ENCODE peak calls at places on chromosome 10, in seven cellular contexts. G is GM23338, J is hepatocyte, E is HCT116, N is SK-N-SH, Q is neural progenitor cell, L is PC-3. O is an unnamed sample.

GRCh38 chr10:12492016-12492415 is 142.7 kb downstream of the CAMK1D start:
- DNase-seq in G (no peak), J (no peak), E (no peak), N (no peak), Q (no peak), L (no peak), O (no peak)

GRCh38 chr10:11177926-11178453 is 160.3 kb downstream of the CELF2 start:
- DNase-seq in G (no peak), J (no peak), E (no peak), N (no peak), Q (peak; percentile 34), L (no peak), O (no peak)

GRCh38 chr10:22823109-22823508 is 104.7 kb upstream of the ARMC3 start:
- DNase-seq in G (no peak), J (peak; percentile 66), E (peak; percentile 95), N (no peak), Q (no peak), L (peak; percentile 90), O (no peak)

GRCh38 chr10:43966571-43966965 is 317.9 kb upstream of the ZNF32 start:
- DNase-seq in G (no peak), J (no peak), E (no peak), N (no peak), Q (no peak), L (no peak), O (no peak)

GRCh38 chr10:13206546-13207443 is 27.4 kb downstream of the UCMA start:
- DNase-seq in G (peak; percentile 58), J (peak; percentile 61), E (peak; percentile 13), N (peak; percentile 44), Q (peak; percentile 38), L (peak; percentile 9), O (peak; percentile 34)

GRCh38 chr10:36254191-36254590 is 612.1 kb upstream of the FZD8 start:
- DNase-seq in G (no peak), J (no peak), E (no peak), N (no peak), Q (no peak), L (peak; percentile 75), O (no peak)

GRCh38 chr10:80964955-80965614 is 427.4 kb downstream of the SH2D4B start:
- DNase-seq in G (no peak), J (no peak), E (no peak), N (no peak), Q (no peak), L (no peak), O (peak; percentile 2)

GRCh38 chr10:122847782-122848604 is 2.3 kb upstream of the CUZD1 start:
- DNase-seq in G (no peak), J (no peak), E (no peak), N (no peak), Q (no peak), L (no peak), O (peak; percentile 5)

GRCh38 chr10:22133640-22134624 is 83.9 kb downstream of the EBLN1 start:
- DNase-seq in G (no peak), J (peak; percentile 16), E (no peak), N (peak; percentile 77), Q (no peak), L (no peak), O (peak; percentile 56)

GRCh38 chr10:131251146-131251541 is 60.4 kb downstream of the TCERG1L start:
- DNase-seq in G (no peak), J (no peak), E (no peak), N (no peak), Q (peak; percentile 38), L (no peak), O (no peak)

GRCh38 chr10:14879055-14879800 is 562 bp downstream of the SUV39H2 start:
- DNase-seq in G (peak; percentile 52), J (peak; percentile 36), E (no peak), N (no peak), Q (peak; percentile 60), L (no peak), O (peak; percentile 60)

GRCh38 chr10:84076540-84077195 is 62.6 kb upstream of the GHITM start:
- DNase-seq in G (peak; percentile 68), J (peak; percentile 29), E (no peak), N (no peak), Q (peak; percentile 11), L (no peak), O (peak; percentile 31)

GRCh38 chr10:43218951-43219837 is 47.7 kb downstream of the RASGEF1A start:
- DNase-seq in G (no peak), J (no peak), E (no peak), N (peak; percentile 76), Q (no peak), L (no peak), O (no peak)

GRCh38 chr10:116796910-116797513 is 52.3 kb upstream of the ENO4 start:
- DNase-seq in G (peak; percentile 95), J (peak; percentile 90), E (peak; percentile 65), N (peak; percentile 87), Q (peak; percentile 92), L (peak; percentile 74), O (peak; percentile 72)

GRCh38 chr10:94292448-94293118 is 70.2 kb downstream of the NOC3L start:
- DNase-seq in G (no peak), J (no peak), E (no peak), N (no peak), Q (no peak), L (peak; percentile 51), O (no peak)

GRCh38 chr10:102389894-102390293 is 5.6 kb upstream of the NFKB2 start:
- DNase-seq in G (no peak), J (no peak), E (no peak), N (no peak), Q (no peak), L (no peak), O (no peak)

GRCh38 chr10:47240173-47240572 is 59.8 kb upstream of the GDF10 start:
- DNase-seq in G (no peak), J (no peak), E (no peak), N (no peak), Q (peak; percentile 18), L (no peak), O (no peak)

GRCh38 chr10:608331-609265 is 80.9 kb downstream of the DIP2C start:
- DNase-seq in G (no peak), J (no peak), E (no peak), N (no peak), Q (no peak), L (no peak), O (no peak)

GRCh38 chr10:92208736-92209135 is 82.1 kb downstream of the CPEB3 start:
- DNase-seq in G (no peak), J (no peak), E (no peak), N (no peak), Q (no peak), L (peak; percentile 43), O (no peak)
- TF ChIP-seq EZH2phosphoT487 in G (no peak), J (no peak), E (no peak), N (no peak), Q (no peak), L (no peak), O (no peak)

DNA sequence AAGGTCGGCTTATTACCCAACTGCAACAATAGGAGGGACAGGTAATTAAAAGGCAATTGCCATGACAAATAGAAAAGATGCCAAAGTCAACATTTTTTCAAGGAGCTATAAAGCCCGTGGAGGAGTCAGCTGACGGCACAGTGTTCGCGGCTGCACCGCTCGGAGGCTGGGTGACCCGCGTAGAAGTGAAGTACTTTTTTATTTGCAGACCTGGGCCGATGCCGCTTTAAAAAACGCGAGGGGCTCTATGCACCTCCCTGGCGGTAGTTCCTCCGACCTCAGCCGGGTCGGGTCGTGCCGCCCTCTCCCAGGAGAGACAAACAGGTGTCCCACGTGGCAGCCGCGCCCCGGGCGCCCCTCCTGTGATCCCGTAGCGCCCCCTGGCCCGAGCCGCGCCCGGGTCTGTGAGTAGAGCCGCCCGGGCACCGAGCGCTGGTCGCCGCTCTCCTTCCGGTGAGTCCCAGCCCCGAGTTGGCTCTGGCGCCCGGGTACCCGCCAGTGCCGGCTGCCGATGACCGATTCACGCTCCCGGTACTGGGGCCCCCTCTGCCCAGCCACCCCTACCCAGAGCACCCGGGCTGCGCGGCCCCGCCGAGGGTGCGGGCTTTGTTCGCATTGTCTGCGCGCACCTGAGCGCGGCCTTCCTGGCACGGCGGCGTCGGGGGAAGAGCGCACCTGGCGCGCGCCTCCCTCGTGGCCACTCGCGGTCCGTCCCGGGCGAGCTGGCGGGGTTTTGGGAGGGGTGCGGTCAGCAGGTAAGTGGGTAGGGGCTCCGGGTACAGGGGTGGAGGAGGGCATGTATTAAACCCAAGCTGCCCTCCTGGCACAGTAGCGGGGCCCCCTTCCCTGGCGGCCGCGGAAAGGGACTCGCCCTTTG is at the start of gene VWA2:
- DNase-seq in G (peak; percentile 77), J (peak; percentile 80), E (no peak), N (no peak), Q (peak; percentile 76), L (no peak), O (peak; percentile 23)
- TF ChIP-seq CTCF in G (peak; percentile 23), J (peak; percentile 42), E (no peak), N (no peak), Q (peak; percentile 51), L (no peak), O (no peak)

GRCh38 chr10:60892571-60892970 is 51.4 kb downstream of the RHOBTB1 start:
- DNase-seq in G (no peak), J (no peak), E (no peak), N (no peak), Q (no peak), L (no peak), O (no peak)
- H3K27ac ChIP-seq in G (no peak overlapping the region), J (no peak overlapping the region), E (no peak overlapping the region), N (no peak overlapping the region), Q (no peak overlapping the region), L (no peak overlapping the region), O (no peak overlapping the region)

GRCh38 chr10:75260990-75261389 is 25.2 kb upstream of the COMTD1 start:
- DNase-seq in G (no peak), J (no peak), E (no peak), N (no peak), Q (no peak), L (no peak), O (no peak)

GRCh38 chr10:75265856-75266255 is 30.1 kb upstream of the COMTD1 start:
- DNase-seq in G (no peak), J (no peak), E (no peak), N (no peak), Q (no peak), L (no peak), O (no peak)

GRCh38 chr10:75263806-75264205 is 28.0 kb upstream of the COMTD1 start:
- DNase-seq in G (no peak), J (no peak), E (no peak), N (no peak), Q (no peak), L (no peak), O (no peak)

GRCh38 chr10:75266945-75267344 is 31.2 kb upstream of the COMTD1 start:
- DNase-seq in G (no peak), J (no peak), E (no peak), N (no peak), Q (no peak), L (peak; percentile 75), O (no peak)

DNA sequence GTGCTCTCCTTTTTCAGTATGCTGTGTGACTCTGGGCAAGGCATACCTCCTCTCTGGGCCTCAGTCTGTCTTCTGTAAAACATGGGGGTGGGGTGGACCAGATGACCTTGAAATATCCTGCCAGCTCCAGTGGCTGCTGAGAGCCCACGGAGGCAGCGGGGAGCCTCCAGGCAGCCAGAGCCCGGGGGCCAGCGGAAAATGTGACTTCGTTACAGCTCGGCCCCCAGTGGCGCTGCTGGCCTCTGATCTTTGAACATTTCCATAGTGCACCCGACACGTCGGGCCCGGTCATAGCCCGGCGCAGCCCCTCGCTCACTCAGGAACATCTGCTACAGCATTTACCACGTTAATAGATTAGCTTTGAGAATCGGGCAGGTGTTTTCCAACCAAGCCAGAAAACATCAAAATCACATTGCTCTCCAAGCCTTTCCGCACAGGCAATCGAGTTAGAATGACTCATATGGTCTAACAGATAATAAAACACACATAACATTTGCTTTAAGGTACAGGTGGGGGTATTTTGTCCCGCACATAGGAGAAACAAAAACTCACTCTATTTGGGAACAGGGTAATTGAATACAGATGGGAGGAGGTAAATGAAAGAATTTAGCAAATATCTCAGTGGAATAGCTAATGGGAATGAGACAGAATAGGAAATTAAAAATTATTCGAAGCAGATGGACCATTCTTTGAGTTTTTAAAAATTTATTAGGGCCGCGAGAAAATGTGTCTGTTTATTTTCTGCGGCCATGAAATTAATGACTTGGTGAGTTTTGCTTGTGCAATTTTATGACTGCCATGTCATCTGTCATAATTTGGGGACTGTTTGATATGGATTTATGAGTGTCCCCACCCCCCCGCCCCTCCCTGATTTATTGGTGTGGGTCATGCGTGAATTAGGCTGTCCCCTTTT is 26.3 kb upstream of the COMTD1 start:
- DNase-seq in G (no peak), J (peak; percentile 59), E (no peak), N (peak; percentile 66), Q (no peak), L (peak; percentile 87), O (no peak)
- TF ChIP-seq EZH2phosphoT487 in G (no peak), J (no peak), E (no peak), N (no peak), Q (no peak), L (no peak), O (no peak)

O was measured in OCI-LY7.